ENCODE peak calls at places on chromosome 4, in four cellular contexts. G is body of pancreas, M is uterus, V is GM13977. E is an unnamed sample.

GRCh38 chr4:59612235-59612634 is 1587.9 kb upstream of the ADGRL3 start:
- DNase-seq in G (no peak), M (no peak), V (no peak), E (no peak)

GRCh38 chr4:5719329-5720055 is 8.5 kb downstream of the EVC start:
- DNase-seq in G (no peak), M (no peak), V (no peak), E (no peak)

GRCh38 chr4:74157116-74157742 is 689 bp upstream of the MTHFD2L start:
- DNase-seq in G (no peak), M (no peak), V (peak), E (no peak)

GRCh38 chr4:8069102-8069752 is 89.4 kb downstream of the ABLIM2 start:
- DNase-seq in G (no peak), M (no peak), V (no peak), E (no peak)

GRCh38 chr4:67680568-67681222 is 20.3 kb downstream of the UBA6 start:
- DNase-seq in G (no peak), M (no peak), V (no peak), E (no peak)

GRCh38 chr4:171924761-171925376 is 111.7 kb downstream of the GALNTL6 start:
- DNase-seq in G (no peak), M (no peak), V (no peak), E (no peak)

GRCh38 chr4:113434247-113434587 is 327.3 kb downstream of the CAMK2D start:
- DNase-seq in G (no peak), M (no peak), V (no peak), E (no peak)

GRCh38 chr4:134702374-134702773 is 500.8 kb upstream of the PABPC4L start:
- DNase-seq in G (no peak), M (no peak), V (no peak), E (no peak)

GRCh38 chr4:8315343-8316250 is 46.0 kb downstream of the HTRA3 start:
- DNase-seq in G (peak), M (peak), V (no peak), E (no peak)

GRCh38 chr4:74304136-74304628 is 4.1 kb upstream of the EPGN start:
- DNase-seq in G (no peak), M (no peak), V (no peak), E (no peak)

DNA sequence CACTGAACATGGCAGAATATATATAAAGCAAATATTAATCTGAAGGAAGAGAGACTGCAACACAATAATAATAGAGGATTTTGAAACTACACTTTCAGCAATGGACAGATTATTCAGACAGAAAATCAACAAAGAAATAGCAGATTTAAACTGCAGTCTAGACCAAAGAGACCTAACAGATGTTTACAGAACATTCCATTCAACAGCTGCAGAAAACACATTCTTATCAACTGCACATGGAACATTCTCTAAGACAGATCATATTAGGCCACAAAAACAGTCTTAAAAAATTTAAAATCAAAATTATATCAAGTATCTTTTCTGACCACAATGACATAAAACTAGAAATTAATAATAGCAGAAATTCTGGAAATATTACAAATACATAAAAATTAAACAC is 27.1 kb downstream of the CENPE start:
- DNase-seq in G (no peak), M (no peak), V (no peak), E (no peak)
- TF ChIP-seq CTCF in G (no peak), M (no peak), V (no peak), E (no peak)

GRCh38 chr4:152935138-152935537 is 985 bp upstream of the FHDC1 start:
- DNase-seq in G (peak), M (no peak), V (peak), E (peak)
- TF ChIP-seq CTCF in G (no peak), M (no peak), V (no peak), E (peak)

DNA sequence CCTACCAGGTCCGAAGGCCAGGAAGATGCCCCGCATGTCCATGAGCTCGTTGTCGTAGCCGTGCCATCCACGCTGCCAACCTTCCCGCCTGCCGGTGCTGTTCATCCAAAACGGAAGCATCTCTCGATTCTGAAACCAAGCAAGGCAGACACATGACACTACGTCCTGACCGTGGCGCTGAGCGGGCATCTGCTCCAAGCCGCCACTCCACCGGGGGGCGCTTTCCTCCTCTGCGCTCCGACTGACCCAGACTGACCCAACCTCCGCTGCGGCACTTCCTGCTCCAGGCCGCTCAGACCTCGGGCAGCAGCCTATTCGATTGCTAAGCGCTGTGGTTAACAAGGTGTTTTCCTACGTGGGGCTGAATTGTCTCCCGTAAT is 120.4 kb downstream of the ENPP6 start:
- DNase-seq in G (no peak), M (peak), V (peak), E (peak)
- TF ChIP-seq CTCF in G (no peak), M (no peak), V (peak), E (peak)

GRCh38 chr4:147839651-147840050 is 107.8 kb downstream of the ARHGAP10 start:
- DNase-seq in G (no peak), M (no peak), V (no peak), E (no peak)

GRCh38 chr4:147840846-147841732 is 109.2 kb downstream of the ARHGAP10 start:
- DNase-seq in G (no peak), M (no peak), V (no peak), E (no peak)

GRCh38 chr4:147846318-147847135 is 114.6 kb downstream of the ARHGAP10 start:
- DNase-seq in G (no peak), M (no peak), V (peak), E (peak)

GRCh38 chr4:147842573-147842972 is 110.7 kb downstream of the ARHGAP10 start:
- DNase-seq in G (no peak), M (peak), V (no peak), E (no peak)

DNA sequence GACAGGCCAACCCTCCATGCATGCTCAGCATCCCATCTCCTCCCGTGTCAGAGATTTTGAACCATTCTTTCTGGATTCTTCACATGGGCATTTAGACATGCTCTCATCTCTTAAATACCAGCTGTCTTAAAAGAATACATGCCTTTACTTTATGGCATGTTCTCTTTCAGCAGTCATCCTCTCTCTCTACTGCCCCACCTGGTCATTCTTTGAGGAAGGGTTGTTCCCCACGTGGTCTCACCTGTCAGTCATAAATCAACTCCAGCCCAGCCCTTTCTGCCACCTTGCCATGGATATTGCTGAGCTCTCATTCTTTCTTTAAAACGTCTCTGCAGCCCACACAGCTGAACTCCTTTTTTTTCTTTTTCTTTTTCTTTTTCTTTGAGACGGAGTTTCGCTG is 111.3 kb downstream of the ARHGAP10 start:
- DNase-seq in G (no peak), M (no peak), V (peak), E (peak)
- TF ChIP-seq CTCF in G (peak), M (no peak), V (peak), E (peak)

DNA sequence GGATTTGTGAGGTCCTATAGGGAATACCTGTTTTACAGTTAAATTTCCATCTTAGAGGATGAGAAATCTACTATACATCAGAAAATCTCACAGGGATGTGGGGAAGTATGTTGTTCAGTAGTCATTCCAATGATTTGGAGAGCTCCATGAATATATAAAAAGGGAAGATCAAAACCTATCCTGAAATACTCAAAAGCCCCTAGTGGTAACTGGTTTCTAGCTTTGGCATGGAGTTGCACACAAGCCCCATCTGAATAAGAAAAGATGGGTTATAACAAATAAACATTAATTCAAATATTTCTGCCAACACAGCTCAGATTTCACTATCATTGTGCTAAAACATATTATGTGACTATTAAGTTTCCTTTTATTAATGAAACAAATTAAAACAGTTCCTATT is 101.6 kb downstream of the FBXO8 start:
- DNase-seq in G (no peak), M (no peak), V (no peak), E (no peak)
- TF ChIP-seq CTCF in G (no peak), M (no peak), V (no peak), E (no peak)

DNA sequence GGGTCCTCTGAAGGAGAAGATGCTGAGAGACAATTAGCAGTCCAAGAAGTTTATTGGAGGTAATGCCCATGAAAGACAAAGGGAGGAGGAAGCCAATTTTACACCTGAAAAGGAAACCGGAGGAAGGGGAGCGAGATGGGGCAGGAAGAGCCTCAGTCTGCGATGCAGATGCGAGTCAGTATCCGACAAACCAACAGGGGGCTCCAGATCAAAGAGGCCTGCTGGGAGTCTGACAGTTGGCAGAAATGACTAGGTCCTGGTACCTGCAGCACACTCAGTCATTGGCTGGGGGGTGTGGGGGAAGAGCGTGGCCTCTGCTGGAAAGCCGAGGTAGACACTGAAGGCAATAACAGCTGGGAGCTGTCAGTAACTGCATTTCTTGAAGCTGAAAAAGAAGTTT is 231.1 kb upstream of the CENPE start:
- DNase-seq in G (no peak), M (no peak), V (peak), E (peak)
- TF ChIP-seq CTCF in G (no peak), M (no peak), V (peak), E (no peak)

DNA sequence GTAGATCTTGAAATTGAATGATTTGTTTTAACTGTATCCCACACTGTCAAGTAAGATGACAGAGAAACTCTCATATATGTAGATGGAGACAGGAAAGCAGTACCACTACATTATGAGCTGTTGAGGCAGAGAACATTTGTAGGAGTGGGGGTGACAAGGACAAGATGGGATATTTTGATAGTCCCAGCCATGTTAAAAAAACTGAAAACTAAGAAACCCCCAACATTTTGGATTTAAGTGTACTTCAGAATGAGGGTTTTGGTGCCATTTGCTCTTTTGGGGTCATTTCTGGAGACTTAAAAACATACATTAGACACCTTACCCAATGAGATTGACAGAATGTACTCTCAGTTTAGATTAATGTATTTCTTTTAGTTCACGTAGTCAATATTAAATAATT is 149.9 kb upstream of the SLC4A4 start:
- DNase-seq in G (no peak), M (no peak), V (no peak), E (no peak)
- TF ChIP-seq CTCF in G (no peak), M (no peak), V (no peak), E (no peak)